ENCODE peak calls at places on chromosomes 2 and 18, in six cellular contexts. F, T, P, V, D and N are unnamed samples.

GRCh38 chr2:210063306-210063705 is 60.9 kb downstream of the RPE start:
- DNase-seq in P (no peak), T (no peak), D (no peak), V (no peak), F (no peak), N (no peak)

GRCh38 chr18:35950628-35950982 is 21.9 kb upstream of the RMP24 start:
- DNase-seq in P (no peak), D (no peak), V (no peak), T (no peak), F (no peak), N (no peak)

GRCh38 chr2:228474466-228474865 is 293.0 kb upstream of the SPHKAP start:
- DNase-seq in V (peak), D (no peak), T (no peak), F (peak), P (no peak), N (no peak)

GRCh38 chr2:109162999-109163398 is 34.0 kb downstream of the SH3RF3 start:
- DNase-seq in P (no peak), F (peak), D (no peak), T (no peak), V (peak), N (no peak)

GRCh38 chr2:130371723-130372054 is 15.8 kb downstream of the PTPN18 start:
- DNase-seq in P (no peak), D (no peak), V (no peak), F (no peak), T (peak), N (no peak)

GRCh38 chr2:3605013-3605961 is 10.4 kb downstream of the COLEC11 start:
- DNase-seq in D (peak), T (no peak), V (peak), F (no peak), P (no peak), N (peak)

GRCh38 chr18:10057401-10057800 is 143.6 kb downstream of the VAPA start:
- DNase-seq in P (no peak), F (no peak), T (no peak), D (no peak), V (peak), N (no peak)

GRCh38 chr2:171595896-171596295 is 73.6 kb downstream of the CYBRD1 start:
- DNase-seq in P (no peak), F (peak), T (no peak), V (peak), D (no peak), N (peak)

GRCh38 chr2:176585291-176585690 is 316.0 kb downstream of the MTX2 start:
- DNase-seq in D (no peak), T (no peak), V (no peak), P (no peak), F (no peak), N (no peak)

GRCh38 chr2:71561441-71562267 is 108.3 kb downstream of the DYSF start:
- DNase-seq in T (no peak), V (no peak), P (no peak), F (no peak), D (no peak), N (no peak)

GRCh38 chr18:2082676-2083075 is 488.6 kb downstream of the METTL4 start:
- DNase-seq in D (no peak), V (no peak), P (no peak), F (no peak), T (no peak), N (no peak)

GRCh38 chr2:74740395-74741075 is 86.5 kb downstream of the SEMA4F start:
- DNase-seq in D (peak), V (peak), T (peak), F (peak), P (no peak), N (peak)

GRCh38 chr2:175012516-175012915 is 7.3 kb upstream of the CHN1 start:
- DNase-seq in D (no peak), V (no peak), F (peak), P (no peak), T (no peak), N (no peak)

GRCh38 chr18:12944724-12945123 is 3.1 kb upstream of the SEH1L start:
- DNase-seq in D (no peak), P (no peak), T (no peak), V (no peak), F (peak), N (no peak)

GRCh38 chr2:20213651-20214565 is 11.0 kb downstream of the SDC1 start:
- DNase-seq in T (no peak), F (no peak), D (no peak), V (no peak), P (no peak), N (no peak)